ENCODE peak calls at places on chromosomes 3 and 15, in seven cellular contexts. A, N, E, G, Q, Z and U are unnamed samples.

GRCh38 chr3:186502138-186502941 is 41.8 kb downstream of the CRYGS start:
- DNase-seq in Q (no peak), G (no peak), Z (no peak), A (no peak), E (no peak), N (peak), U (no peak)

GRCh38 chr15:84805221-84805620 is 11.9 kb upstream of the ALPK3 start:
- DNase-seq in Z (no peak), A (no peak), G (no peak), E (no peak), Q (no peak), N (no peak), U (no peak)

GRCh38 chr3:158711886-158712285 is 20.4 kb downstream of the RARRES1 start:
- DNase-seq in A (peak), N (no peak), Z (peak), G (no peak), Q (no peak), E (no peak), U (no peak)

GRCh38 chr3:29067014-29067413 is 213.9 kb upstream of the RBMS3 start:
- DNase-seq in E (no peak), N (no peak), A (peak), Q (no peak), G (no peak), Z (peak), U (no peak)

GRCh38 chr15:98996169-98996568 is 11.4 kb downstream of the PGPEP1L start:
- DNase-seq in Q (no peak), G (no peak), Z (no peak), A (no peak), E (no peak), N (no peak), U (no peak)

GRCh38 chr3:107062787-107063186 is 314.5 kb upstream of the CCDC54 start:
- DNase-seq in G (no peak), N (peak), Z (no peak), A (no peak), E (no peak), Q (no peak), U (no peak)

GRCh38 chr3:155745795-155746550 is 1.1 kb upstream of the PLCH1 start:
- DNase-seq in E (peak), N (peak), G (no peak), Q (peak), Z (peak), A (peak), U (no peak)

GRCh38 chr15:43008150-43008549 is 87.6 kb upstream of the TTBK2 start:
- DNase-seq in Q (no peak), G (no peak), A (no peak), Z (no peak), N (no peak), E (no peak), U (no peak)

GRCh38 chr3:99659032-99659431 is 20.6 kb downstream of the COL8A1 start:
- DNase-seq in E (no peak), G (no peak), A (peak), N (no peak), Z (peak), Q (no peak), U (no peak)

GRCh38 chr3:27637346-27638000 is 84.7 kb downstream of the EOMES start:
- DNase-seq in Q (no peak), E (no peak), G (no peak), N (peak), Z (no peak), A (no peak), U (no peak)

GRCh38 chr3:11582123-11582968 is 61.4 kb downstream of the VGLL4 start:
- DNase-seq in N (peak), Q (peak), Z (peak), A (no peak), E (no peak), G (no peak), U (peak)

GRCh38 chr3:104437131-104437750 is 929.5 kb upstream of the ALCAM start:
- DNase-seq in A (peak), Z (peak), G (no peak), N (no peak), E (peak), Q (no peak), U (no peak)

GRCh38 chr15:90787881-90788280 is 70.7 kb downstream of the BLM start:
- DNase-seq in Z (peak), Q (no peak), G (no peak), N (no peak), A (no peak), E (no peak), U (no peak)

GRCh38 chr15:55334997-55335396 is 16.0 kb downstream of the PIGB start:
- DNase-seq in Z (peak), N (no peak), A (peak), G (no peak), Q (no peak), E (no peak), U (no peak)

GRCh38 chr3:57756528-57757401 is 656 bp downstream of the SLMAP start:
- DNase-seq in Z (peak), N (peak), Q (peak), A (peak), E (no peak), G (peak), U (peak)

GRCh38 chr3:186318135-186318534 is 43.9 kb downstream of the DGKG start:
- DNase-seq in Z (no peak), Q (no peak), E (no peak), G (no peak), N (no peak), A (no peak), U (no peak)

GRCh38 chr3:160667452-160667851 is 9.5 kb upstream of the ARL14 start:
- DNase-seq in N (no peak), A (peak), E (peak), Z (peak), Q (no peak), G (no peak), U (no peak)

GRCh38 chr3:42662813-42663535 is 9.5 kb downstream of the ZBTB47 start:
- DNase-seq in E (no peak), G (no peak), N (no peak), A (no peak), Z (no peak), Q (no peak), U (no peak)

GRCh38 chr15:28899061-28899738 is 13.4 kb downstream of the APBA2 start:
- DNase-seq in E (no peak), Q (no peak), Z (no peak), A (no peak), G (no peak), N (no peak), U (no peak)

GRCh38 chr15:96416218-96416933 is 85.9 kb downstream of the NR2F2 start:
- DNase-seq in G (no peak), N (peak), Q (no peak), E (no peak), Z (no peak), A (no peak), U (no peak)

GRCh38 chr15:33031324-33031736 is 163.2 kb downstream of the FMN1 start:
- DNase-seq in Z (peak), Q (no peak), G (no peak), A (peak), N (no peak), E (no peak), U (no peak)

GRCh38 chr3:194494951-194495374 is 8.2 kb upstream of the ATP13A3 start:
- DNase-seq in G (no peak), N (no peak), A (no peak), Z (no peak), E (no peak), Q (no peak), U (no peak)

GRCh38 chr15:82810061-82810862 is 834 bp downstream of the WHAMM start:
- DNase-seq in Z (peak), E (no peak), N (peak), A (peak), G (peak), Q (peak), U (peak)

GRCh38 chr3:161233557-161233956 is 12.4 kb downstream of the NMD3 start:
- DNase-seq in Z (no peak), E (no peak), A (no peak), Q (no peak), G (no peak), N (no peak), U (no peak)

GRCh38 chr15:80151576-80151975 is 1.2 kb upstream of the FAH start:
- DNase-seq in A (no peak), E (no peak), N (no peak), Q (no peak), G (no peak), Z (no peak), U (no peak)

GRCh38 chr3:107216711-107217110 is 160.5 kb upstream of the CCDC54 start:
- DNase-seq in Q (no peak), E (no peak), G (no peak), A (peak), N (no peak), Z (peak), U (no peak)

GRCh38 chr15:85892232-85892631 is 97.5 kb upstream of the KLHL25 start:
- DNase-seq in N (no peak), G (no peak), Z (no peak), A (no peak), E (no peak), Q (no peak), U (no peak)

GRCh38 chr3:107065094-107065861 is 312.0 kb upstream of the CCDC54 start:
- DNase-seq in N (no peak), Q (peak), G (no peak), Z (peak), E (no peak), A (peak), U (no peak)

GRCh38 chr3:155211940-155212339 is 81.5 kb downstream of the STRIT1 start:
- DNase-seq in A (peak), Z (no peak), E (no peak), G (no peak), N (no peak), Q (no peak), U (no peak)

GRCh38 chr3:122886251-122886650 is 91.4 kb downstream of the SLC49A4 start:
- DNase-seq in N (no peak), G (no peak), Z (no peak), A (no peak), E (no peak), Q (no peak), U (no peak)

GRCh38 chr3:113279686-113280085 is 68.3 kb downstream of the BOC start:
- DNase-seq in E (no peak), N (no peak), G (no peak), Z (no peak), A (no peak), Q (no peak), U (no peak)

GRCh38 chr3:172106989-172107388 is 67.6 kb downstream of the FNDC3B start:
- DNase-seq in A (no peak), E (no peak), Q (no peak), N (no peak), Z (no peak), G (peak), U (peak)

GRCh38 chr3:156764761-156765160 is 61.4 kb upstream of the LEKR1 start:
- DNase-seq in A (peak), G (no peak), Q (no peak), N (no peak), Z (peak), E (no peak), U (no peak)

GRCh38 chr3:23368731-23369130 is 165.6 kb downstream of the UBE2E2 start:
- DNase-seq in E (no peak), Z (no peak), N (no peak), G (no peak), Q (no peak), A (no peak), U (no peak)

GRCh38 chr3:132135628-132136333 is 101.0 kb upstream of the CPNE4 start:
- DNase-seq in G (peak), N (peak), A (peak), Z (peak), E (peak), Q (peak), U (no peak)

GRCh38 chr3:29171583-29171990 is 109.3 kb upstream of the RBMS3 start:
- DNase-seq in G (peak), Z (no peak), N (peak), Q (no peak), E (no peak), A (no peak), U (peak)

GRCh38 chr3:33218072-33218445 is 551 bp downstream of the SUSD5 start:
- DNase-seq in A (no peak), G (no peak), N (peak), Z (peak), E (no peak), Q (no peak), U (no peak)
- TF ChIP-seq EZH2phosphoT487 in A (no peak), G (no peak), N (peak), Z (no peak), E (no peak), Q (no peak), U (no peak)

DNA sequence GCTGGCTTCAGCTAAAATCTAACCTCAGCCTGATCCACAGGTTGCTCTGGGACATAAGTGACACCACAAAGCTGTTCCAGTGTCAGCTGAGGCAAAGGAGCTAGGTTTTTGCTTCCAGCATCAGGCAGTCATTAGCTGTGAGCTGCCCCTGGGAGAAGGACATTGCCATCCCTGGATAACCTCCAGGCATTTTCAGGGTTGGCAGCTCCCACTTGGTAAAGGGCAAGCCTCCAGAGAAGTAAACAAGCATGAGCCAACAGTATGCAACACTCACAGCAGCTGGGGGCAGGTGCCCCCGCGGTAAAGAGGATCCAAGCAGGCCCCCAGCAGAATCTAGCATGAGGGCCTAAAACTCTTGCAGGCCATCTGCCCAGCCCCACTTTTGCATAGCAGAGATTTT is 84.0 kb upstream of the TPM1 start:
- DNase-seq in Z (peak), Q (no peak), A (peak), N (no peak), G (no peak), E (no peak), U (no peak)
- H3K4me2 ChIP-seq in Z (peak), Q (no peak), A (no peak), N (no peak), G (no peak), E (no peak), U (no peak)

GRCh38 chr3:32552013-32552412 is 18.6 kb downstream of the DYNC1LI1 start:
- DNase-seq in Z (no peak), E (no peak), G (no peak), Q (no peak), A (no peak), N (no peak), U (no peak)

GRCh38 chr3:32553973-32554372 is 16.7 kb downstream of the DYNC1LI1 start:
- DNase-seq in Q (no peak), A (no peak), N (no peak), E (no peak), Z (no peak), G (no peak), U (no peak)

GRCh38 chr3:32553459-32553858 is 17.2 kb downstream of the DYNC1LI1 start:
- DNase-seq in Q (no peak), Z (no peak), A (no peak), E (no peak), N (no peak), G (no peak), U (no peak)

GRCh38 chr3:32551496-32551895 is 19.2 kb downstream of the DYNC1LI1 start:
- DNase-seq in E (no peak), Z (no peak), G (no peak), N (no peak), Q (no peak), A (no peak), U (no peak)

DNA sequence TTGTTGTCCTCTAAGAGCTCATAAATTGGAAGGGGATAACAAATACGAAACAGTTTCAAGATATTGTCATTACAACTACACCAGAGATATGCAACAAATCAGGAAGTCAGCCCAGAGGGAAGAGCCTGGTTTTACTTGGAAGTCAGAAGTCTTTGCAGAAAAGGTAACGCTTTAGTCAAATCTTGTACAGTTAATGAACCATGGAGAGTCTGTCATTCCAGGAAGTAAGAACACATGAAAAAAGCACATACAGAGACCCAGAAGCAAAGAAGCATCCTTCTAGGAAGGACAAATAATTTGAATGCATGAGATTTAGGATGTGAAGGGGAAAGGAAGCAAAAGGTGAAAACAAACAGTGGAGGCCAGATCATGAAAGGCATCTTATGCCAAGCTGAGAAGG is 19.6 kb downstream of the DYNC1LI1 start:
- DNase-seq in N (no peak), E (no peak), G (no peak), Z (no peak), A (no peak), Q (no peak), U (no peak)
- TF ChIP-seq EZH2phosphoT487 in N (no peak), E (no peak), G (no peak), Z (no peak), A (no peak), Q (no peak), U (no peak)

GRCh38 chr15:81157939-81158223 is 23.8 kb downstream of the CFAP161 start:
- DNase-seq in A (no peak), G (no peak), Q (no peak), E (no peak), Z (no peak), N (no peak), U (no peak)
- H3K4me2 ChIP-seq in A (no peak), G (no peak), Q (no peak), E (no peak), Z (no peak), N (no peak), U (no peak)

GRCh38 chr15:62428851-62429250 is 263.8 kb upstream of the C2CD4B start:
- DNase-seq in N (no peak), Q (peak), A (no peak), Z (no peak), G (no peak), E (no peak), U (no peak)
- TF ChIP-seq EZH2phosphoT487 in N (no peak), Q (no peak), A (no peak), Z (no peak), G (no peak), E (no peak), U (no peak)

GRCh38 chr3:163315786-163316185 is 1762.5 kb downstream of the SI start:
- DNase-seq in Z (no peak), N (no peak), Q (no peak), A (peak), G (no peak), E (no peak), U (no peak)
- H3K4me2 ChIP-seq in Z (no peak), N (no peak), Q (no peak), A (peak), G (no peak), E (no peak), U (no peak)

GRCh38 chr15:97993310-97993738 is 32.8 kb downstream of the ARRDC4 start:
- DNase-seq in Z (peak), E (no peak), Q (no peak), N (no peak), G (no peak), A (peak), U (no peak)
- TF ChIP-seq EZH2phosphoT487 in Z (no peak), E (no peak), Q (no peak), N (no peak), G (no peak), A (no peak), U (no peak)